ENCODE peak calls at places on chromosomes 5 and 9, in six cellular contexts. One of them, this sample, is unnamed.

GRCh38 chr5:101977729-101978345 is 318.2 kb downstream of the SLCO4C1 start:
- DNase-seq in progenitor cell of endocrine pancreas: no peak
- DNase-seq in heart left ventricle: no peak
- DNase-seq in aorta: no peak
- DNase-seq in OCI-M1: peak
- DNase-seq in stimulated activated CD4-positive, alpha-beta T cell treated with anti-CD3 and anti-CD28 coated beads, Interleukin-2, amount 100 ng/mL, for 24 hours: no peak
- DNase-seq in this sample: no peak

GRCh38 chr5:39447968-39448367 is 23.2 kb upstream of the DAB2 start:
- DNase-seq in progenitor cell of endocrine pancreas: no peak
- DNase-seq in heart left ventricle: no peak
- DNase-seq in aorta: no peak
- DNase-seq in OCI-M1: no peak
- DNase-seq in stimulated activated CD4-positive, alpha-beta T cell treated with anti-CD3 and anti-CD28 coated beads, Interleukin-2, amount 100 ng/mL, for 24 hours: no peak
- DNase-seq in this sample: no peak

GRCh38 chr9:71001780-71002386 is 119.5 kb downstream of the TRPM3 start:
- DNase-seq in progenitor cell of endocrine pancreas: peak
- DNase-seq in heart left ventricle: no peak
- DNase-seq in aorta: no peak
- DNase-seq in OCI-M1: peak
- DNase-seq in stimulated activated CD4-positive, alpha-beta T cell treated with anti-CD3 and anti-CD28 coated beads, Interleukin-2, amount 100 ng/mL, for 24 hours: peak
- DNase-seq in this sample: no peak

GRCh38 chr9:72524820-72525539 is 3.6 kb downstream of the TMC1 start:
- DNase-seq in progenitor cell of endocrine pancreas: no peak
- DNase-seq in heart left ventricle: no peak
- DNase-seq in aorta: no peak
- DNase-seq in OCI-M1: no peak
- DNase-seq in stimulated activated CD4-positive, alpha-beta T cell treated with anti-CD3 and anti-CD28 coated beads, Interleukin-2, amount 100 ng/mL, for 24 hours: peak
- DNase-seq in this sample: no peak

GRCh38 chr5:96934291-96934694 is 1.6 kb upstream of the LNPEP start:
- DNase-seq in progenitor cell of endocrine pancreas: no peak
- DNase-seq in heart left ventricle: no peak
- DNase-seq in aorta: no peak
- DNase-seq in OCI-M1: peak
- DNase-seq in stimulated activated CD4-positive, alpha-beta T cell treated with anti-CD3 and anti-CD28 coated beads, Interleukin-2, amount 100 ng/mL, for 24 hours: no peak
- DNase-seq in this sample: peak

GRCh38 chr5:429453-430188 is 13.4 kb upstream of the EXOC3 start:
- DNase-seq in progenitor cell of endocrine pancreas: no peak
- DNase-seq in heart left ventricle: peak
- DNase-seq in aorta: peak
- DNase-seq in OCI-M1: no peak
- DNase-seq in stimulated activated CD4-positive, alpha-beta T cell treated with anti-CD3 and anti-CD28 coated beads, Interleukin-2, amount 100 ng/mL, for 24 hours: no peak
- DNase-seq in this sample: peak

GRCh38 chr9:76738402-76738801 is 25.8 kb upstream of the PCA3 start:
- DNase-seq in progenitor cell of endocrine pancreas: no peak
- DNase-seq in heart left ventricle: no peak
- DNase-seq in aorta: no peak
- DNase-seq in OCI-M1: no peak
- DNase-seq in stimulated activated CD4-positive, alpha-beta T cell treated with anti-CD3 and anti-CD28 coated beads, Interleukin-2, amount 100 ng/mL, for 24 hours: no peak
- DNase-seq in this sample: no peak

GRCh38 chr9:106927916-106928315 is 65.0 kb downstream of the ZNF462 start:
- DNase-seq in progenitor cell of endocrine pancreas: no peak
- DNase-seq in heart left ventricle: no peak
- DNase-seq in aorta: no peak
- DNase-seq in OCI-M1: no peak
- DNase-seq in stimulated activated CD4-positive, alpha-beta T cell treated with anti-CD3 and anti-CD28 coated beads, Interleukin-2, amount 100 ng/mL, for 24 hours: no peak
- DNase-seq in this sample: no peak

GRCh38 chr5:53448851-53449250 is 31.6 kb upstream of the FST start:
- DNase-seq in progenitor cell of endocrine pancreas: no peak
- DNase-seq in heart left ventricle: no peak
- DNase-seq in aorta: no peak
- DNase-seq in OCI-M1: no peak
- DNase-seq in stimulated activated CD4-positive, alpha-beta T cell treated with anti-CD3 and anti-CD28 coated beads, Interleukin-2, amount 100 ng/mL, for 24 hours: no peak
- DNase-seq in this sample: no peak

GRCh38 chr5:59346514-59346913 is 547.0 kb downstream of the PDE4D start:
- DNase-seq in progenitor cell of endocrine pancreas: no peak
- DNase-seq in heart left ventricle: no peak
- DNase-seq in aorta: no peak
- DNase-seq in OCI-M1: no peak
- DNase-seq in stimulated activated CD4-positive, alpha-beta T cell treated with anti-CD3 and anti-CD28 coated beads, Interleukin-2, amount 100 ng/mL, for 24 hours: no peak
- DNase-seq in this sample: no peak

GRCh38 chr9:13053504-13053903 is 226.0 kb downstream of the MPDZ start:
- DNase-seq in progenitor cell of endocrine pancreas: no peak
- DNase-seq in heart left ventricle: no peak
- DNase-seq in aorta: no peak
- DNase-seq in OCI-M1: no peak
- DNase-seq in stimulated activated CD4-positive, alpha-beta T cell treated with anti-CD3 and anti-CD28 coated beads, Interleukin-2, amount 100 ng/mL, for 24 hours: no peak
- DNase-seq in this sample: no peak

GRCh38 chr9:95305770-95306492 is 11.6 kb downstream of the FANCC start:
- DNase-seq in progenitor cell of endocrine pancreas: no peak
- DNase-seq in heart left ventricle: no peak
- DNase-seq in aorta: no peak
- DNase-seq in OCI-M1: no peak
- DNase-seq in stimulated activated CD4-positive, alpha-beta T cell treated with anti-CD3 and anti-CD28 coated beads, Interleukin-2, amount 100 ng/mL, for 24 hours: no peak
- DNase-seq in this sample: no peak

GRCh38 chr5:82358454-82358853 is 80.3 kb upstream of the RPS23 start:
- DNase-seq in progenitor cell of endocrine pancreas: no peak
- DNase-seq in heart left ventricle: no peak
- DNase-seq in aorta: no peak
- DNase-seq in OCI-M1: no peak
- DNase-seq in stimulated activated CD4-positive, alpha-beta T cell treated with anti-CD3 and anti-CD28 coated beads, Interleukin-2, amount 100 ng/mL, for 24 hours: no peak
- DNase-seq in this sample: no peak

GRCh38 chr9:93134018-93134739 is at the start of gene NINJ1:
- DNase-seq in progenitor cell of endocrine pancreas: peak
- DNase-seq in heart left ventricle: peak
- DNase-seq in aorta: peak
- DNase-seq in OCI-M1: peak
- DNase-seq in stimulated activated CD4-positive, alpha-beta T cell treated with anti-CD3 and anti-CD28 coated beads, Interleukin-2, amount 100 ng/mL, for 24 hours: peak
- DNase-seq in this sample: peak

GRCh38 chr9:26228273-26228672 is 550.0 kb upstream of the TUSC1 start:
- DNase-seq in progenitor cell of endocrine pancreas: no peak
- DNase-seq in heart left ventricle: no peak
- DNase-seq in aorta: no peak
- DNase-seq in OCI-M1: no peak
- DNase-seq in stimulated activated CD4-positive, alpha-beta T cell treated with anti-CD3 and anti-CD28 coated beads, Interleukin-2, amount 100 ng/mL, for 24 hours: no peak
- DNase-seq in this sample: no peak

GRCh38 chr5:147921134-147921533 is 14.8 kb upstream of the C5orf46 start:
- DNase-seq in progenitor cell of endocrine pancreas: no peak
- DNase-seq in heart left ventricle: no peak
- DNase-seq in aorta: no peak
- DNase-seq in OCI-M1: peak
- DNase-seq in stimulated activated CD4-positive, alpha-beta T cell treated with anti-CD3 and anti-CD28 coated beads, Interleukin-2, amount 100 ng/mL, for 24 hours: no peak
- DNase-seq in this sample: no peak

GRCh38 chr9:135602789-135603481 is 36.4 kb downstream of the GLT6D1 start:
- DNase-seq in progenitor cell of endocrine pancreas: no peak
- DNase-seq in heart left ventricle: peak
- DNase-seq in aorta: peak
- DNase-seq in OCI-M1: peak
- DNase-seq in stimulated activated CD4-positive, alpha-beta T cell treated with anti-CD3 and anti-CD28 coated beads, Interleukin-2, amount 100 ng/mL, for 24 hours: peak
- DNase-seq in this sample: peak